ENCODE peak calls at places on chromosomes 3 and 15, in eight cellular contexts. P is ovary, X is SK-N-SH, V is sigmoid colon, O is A549, S is H1, A is upper lobe of left lung, L is suprapubic skin. Y is an unnamed sample.

GRCh38 chr15:88257311-88257901 is 867 bp upstream of the NTRK3 start:
- DNase-seq in V (no peak), L (no peak), X (peak; percentile 55), O (no peak), A (peak; percentile 69), P (no peak), S (peak; percentile 71), Y (no peak)

GRCh38 chr3:94185753-94186152 is 122.9 kb downstream of the NSUN3 start:
- DNase-seq in A (no peak), O (no peak), S (no peak), V (no peak), X (no peak), L (no peak), P (no peak), Y (no peak)

GRCh38 chr15:99442268-99442897 is 123.4 kb upstream of the MEF2A start:
- DNase-seq in X (peak; percentile 31), S (no peak), L (peak; percentile 87), V (peak; percentile 78), A (no peak), P (peak; percentile 48), O (peak; percentile 52), Y (peak; percentile 44)

GRCh38 chr3:30770387-30770786 is 124.1 kb downstream of the GADL1 start:
- DNase-seq in S (no peak), A (no peak), L (no peak), O (peak; percentile 37), P (no peak), X (no peak), V (no peak), Y (peak; percentile 44)

GRCh38 chr3:124787490-124788195 is 57.4 kb downstream of the UMPS start:
- DNase-seq in V (no peak), L (no peak), P (no peak), O (no peak), S (no peak), A (no peak), X (no peak), Y (no peak)

GRCh38 chr3:31908391-31909097 is 72.5 kb downstream of the OSBPL10 start:
- DNase-seq in L (no peak), S (no peak), O (peak; percentile 14), V (no peak), P (no peak), X (no peak), A (no peak), Y (no peak)

GRCh38 chr3:149085828-149086231 is 503 bp downstream of the HLTF start:
- DNase-seq in X (no peak), V (peak; percentile 68), L (no peak), O (peak; percentile 35), P (no peak), A (no peak), S (no peak), Y (no peak)

GRCh38 chr3:127688416-127689265 is 15.9 kb downstream of the ABTB1 start:
- DNase-seq in O (no peak), L (peak; percentile 49), S (no peak), X (no peak), V (peak; percentile 90), P (no peak), A (no peak), Y (no peak)

GRCh38 chr15:49370782-49371181 is 52.3 kb upstream of the FGF7 start:
- DNase-seq in O (no peak), P (no peak), X (no peak), S (no peak), L (no peak), V (no peak), A (no peak), Y (no peak)

GRCh38 chr3:114078126-114078525 is 21.6 kb downstream of the QTRT2 start:
- DNase-seq in X (no peak), S (no peak), O (no peak), V (no peak), A (no peak), P (no peak), L (no peak), Y (no peak)

GRCh38 chr15:37125143-37125542 is 24.8 kb upstream of the MEIS2 start:
- DNase-seq in X (no peak), P (no peak), V (peak; percentile 61), A (no peak), S (no peak), L (no peak), O (no peak), Y (no peak)

GRCh38 chr3:182241777-182242556 is 530.2 kb downstream of the SOX2 start:
- DNase-seq in S (no peak), O (no peak), V (peak; percentile 86), X (peak; percentile 48), A (no peak), P (peak; percentile 51), L (no peak), Y (peak; percentile 50)

GRCh38 chr15:31975446-31976229 is 54.7 kb upstream of the CHRNA7 start:
- DNase-seq in O (no peak), P (no peak), S (peak; percentile 59), A (peak; percentile 79), V (no peak), X (peak; percentile 79), L (no peak), Y (no peak)

DNA sequence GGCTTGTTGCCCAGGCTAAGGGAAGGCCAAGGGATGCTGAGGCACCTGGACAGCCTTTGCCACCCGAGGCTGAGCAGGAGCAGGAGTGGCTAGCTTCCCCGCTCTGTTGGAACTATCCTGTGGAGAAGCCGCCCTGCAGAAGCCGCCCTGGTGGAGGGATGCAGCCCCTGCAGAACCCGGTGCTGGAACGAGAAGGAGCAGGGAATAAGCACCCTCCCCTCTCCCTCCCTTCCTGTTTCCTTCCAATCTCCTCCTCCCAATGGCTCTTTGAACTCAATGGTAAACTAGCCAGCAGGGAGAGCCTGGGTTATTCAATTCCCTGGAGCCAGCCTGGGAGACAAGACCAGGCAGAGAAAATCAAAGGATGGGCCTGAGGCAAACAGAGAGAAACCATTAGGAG is 11.8 kb upstream of the HRG start:
- DNase-seq in V (no peak), O (peak; percentile 15), X (peak; percentile 32), L (no peak), P (no peak), S (peak; percentile 81), A (peak; percentile 5), Y (no peak)
- H3K4me1 ChIP-seq in V (no peaks in the 10 kb centered on the region), O (no peaks in the 10 kb centered on the region), X (no peaks in the 10 kb centered on the region), L (no peaks in the 10 kb centered on the region), P (no peaks in the 10 kb centered on the region), S (peaks cover 3% of the 10 kb centered on the region), A (no peaks in the 10 kb centered on the region), Y (no peaks in the 10 kb centered on the region)

GRCh38 chr3:70358978-70359580 is 46.6 kb upstream of the MDFIC2 start:
- DNase-seq in X (peak; percentile 14), A (no peak), V (no peak), P (no peak), L (no peak), O (peak; percentile 3), S (no peak), Y (no peak)

GRCh38 chr3:70359711-70360110 is 47.3 kb upstream of the MDFIC2 start:
- DNase-seq in X (no peak), A (no peak), P (no peak), S (no peak), V (no peak), L (no peak), O (no peak), Y (no peak)

DNA sequence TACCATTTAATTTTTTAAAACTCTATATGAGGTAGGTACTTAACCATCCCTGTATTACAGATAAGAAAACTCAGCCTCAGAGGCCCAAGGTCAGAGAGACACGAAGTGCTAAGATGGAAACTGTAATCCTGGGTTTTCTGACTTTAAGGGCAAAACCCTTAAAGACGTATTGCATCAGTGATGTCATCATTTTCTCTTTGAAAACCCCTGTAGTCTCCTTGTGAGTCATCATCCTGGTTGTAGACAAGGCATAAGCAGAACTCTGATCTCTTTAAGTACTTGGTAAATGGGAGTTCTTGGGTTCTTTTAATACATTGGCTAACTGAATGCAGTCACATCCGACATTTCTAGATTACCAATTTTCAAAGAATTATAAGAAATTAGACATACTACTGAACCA is 48.5 kb upstream of the MDFIC2 start:
- DNase-seq in P (no peak), L (no peak), O (no peak), S (no peak), V (no peak), X (no peak), A (no peak), Y (no peak)
- TF ChIP-seq EP300 in P (no peak), L (no peak), O (no peak), S (no peak), V (no peak), X (no peak), A (no peak), Y (no peak)

DNA sequence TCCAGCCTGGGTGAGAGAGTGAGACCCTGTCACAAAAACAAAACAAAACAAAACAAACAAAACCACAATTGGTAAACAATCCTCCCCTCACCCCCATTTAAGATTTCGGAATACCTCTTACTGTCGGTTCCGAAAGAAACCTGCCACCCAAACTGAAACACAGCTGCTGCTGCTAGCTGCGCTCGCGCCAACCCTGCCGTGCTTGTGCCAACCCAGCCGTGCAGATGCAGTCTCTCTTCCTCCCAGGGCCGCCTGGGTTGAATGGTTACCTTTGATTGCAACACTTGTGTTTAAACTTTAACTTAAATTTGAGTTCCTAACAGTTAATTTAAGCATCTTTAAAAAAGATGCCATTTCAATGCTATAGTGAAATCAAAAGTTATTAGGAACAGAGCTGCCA is 28.5 kb upstream of the SPTBN5 start:
- DNase-seq in V (no peak), P (no peak), X (no peak), A (peak; percentile 57), L (no peak), O (no peak), S (no peak), Y (no peak)
- H3K4me1 ChIP-seq in V (peaks cover 46% of the 10 kb centered on the region), P (peaks cover 31% of the 10 kb centered on the region), X (peaks cover 8% of the 10 kb centered on the region), A (peaks cover 64% of the 10 kb centered on the region), L (peaks cover 43% of the 10 kb centered on the region), O (peaks cover 61% of the 10 kb centered on the region), S (no peaks in the 10 kb centered on the region), Y (peaks cover 67% of the 10 kb centered on the region)

DNA sequence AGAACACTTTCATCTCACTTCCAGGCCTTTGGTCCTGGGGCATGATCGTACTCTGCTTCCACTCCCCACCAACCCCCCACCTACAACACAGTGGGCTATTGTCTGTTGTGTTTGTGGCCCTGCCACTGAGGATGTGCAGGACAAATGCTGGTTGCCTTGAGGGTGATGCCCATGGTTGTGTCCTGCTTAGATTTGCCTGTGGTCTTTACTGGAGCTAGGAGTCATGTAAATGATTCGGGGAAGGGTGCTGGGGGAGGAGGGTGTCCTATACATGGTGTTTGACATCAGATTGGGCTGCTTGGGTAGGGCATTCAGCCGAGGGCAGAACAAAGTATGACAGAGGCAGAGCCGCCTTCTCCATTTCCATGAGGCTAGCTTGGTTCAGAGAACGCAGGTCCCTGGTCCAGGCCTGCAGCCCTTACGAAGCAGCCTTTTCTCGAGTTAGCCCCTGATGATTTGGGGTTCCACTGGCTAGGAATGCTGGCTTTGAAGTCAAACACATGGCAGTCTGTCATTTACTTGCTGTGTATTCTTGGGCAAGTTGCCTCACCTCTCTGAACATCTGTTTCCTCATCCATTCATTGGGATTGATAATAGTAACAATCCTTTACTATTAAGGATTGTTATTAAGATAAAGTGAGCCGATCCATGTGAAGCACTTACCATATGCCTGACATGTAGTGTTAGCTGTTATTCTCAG is 6.9 kb downstream of the CORO2B start:
- DNase-seq in A (no peak), P (no peak), V (no peak), O (no peak), S (no peak), X (no peak), L (no peak), Y (no peak)
- TF ChIP-seq EP300 in A (no peak), P (no peak), V (no peak), O (no peak), S (no peak), X (no peak), L (no peak), Y (no peak)